ENCODE peak calls at places on chromosome 22, in ten cellular contexts. N is upper lobe of right lung; C is astrocyte of the spinal cord; Q is brain microvascular endothelial cell; U is CD8-positive, alpha-beta T cell; D is H9; K is B cell; P is kidney; B is A549; G is BJ. J is an unnamed sample.

GRCh38 chr22:37639070-37639760 is at the start of gene SH3BP1:
- DNase-seq in C (no peak), N (peak), Q (no peak), B (no peak), K (peak), U (peak), G (no peak), D (peak), P (peak), J (no peak)

GRCh38 chr22:33192156-33192555 is 134.0 kb upstream of the SYN3 start:
- DNase-seq in D (no peak), G (no peak), B (no peak), C (no peak), P (no peak), N (no peak), K (no peak), U (no peak), Q (no peak), J (no peak)

GRCh38 chr22:39518996-39519680 is 1.2 kb upstream of the ATF4 start:
- DNase-seq in Q (peak), P (peak), G (no peak), C (peak), K (no peak), U (no peak), N (no peak), B (peak), D (no peak), J (no peak)

GRCh38 chr22:28075260-28075981 is 156.4 kb upstream of the PITPNB start:
- DNase-seq in K (no peak), B (peak), G (peak), P (no peak), N (no peak), U (no peak), Q (peak), D (no peak), C (peak), J (peak)

GRCh38 chr22:38882480-38882879 is 10.5 kb upstream of the CBX6 start:
- DNase-seq in C (no peak), G (no peak), N (no peak), P (peak), U (no peak), K (no peak), B (no peak), Q (no peak), D (no peak), J (no peak)

GRCh38 chr22:37172266-37173245 is 15.5 kb downstream of the C1QTNF6 start:
- DNase-seq in D (no peak), B (no peak), N (peak), C (no peak), P (peak), U (no peak), G (no peak), K (no peak), Q (no peak), J (no peak)

GRCh38 chr22:32080904-32081303 is 37.8 kb downstream of the SLC5A1 start:
- DNase-seq in U (peak), D (peak), B (peak), K (peak), G (no peak), N (no peak), C (peak), Q (peak), P (no peak), J (no peak)

GRCh38 chr22:39994566-39995345 is at the start of gene FAM83F:
- DNase-seq in D (peak), C (no peak), G (no peak), P (peak), N (no peak), Q (no peak), B (no peak), U (peak), K (peak), J (no peak)

GRCh38 chr22:27022256-27022655 is 364.9 kb downstream of the MIAT start:
- DNase-seq in B (peak), C (no peak), U (no peak), Q (no peak), N (no peak), D (no peak), P (no peak), K (no peak), G (no peak), J (no peak)

GRCh38 chr22:24433868-24434471 is 6.6 kb downstream of the ADORA2A start:
- DNase-seq in D (no peak), N (peak), P (peak), B (no peak), K (peak), Q (peak), U (no peak), G (no peak), C (peak), J (no peak)

GRCh38 chr22:33000342-33001280 is 57.6 kb downstream of the SYN3 start:
- DNase-seq in B (peak), C (peak), P (peak), G (no peak), U (peak), Q (peak), N (peak), D (peak), K (peak), J (no peak)

GRCh38 chr22:27086728-27087450 is 429.5 kb downstream of the MIAT start:
- DNase-seq in P (no peak), Q (no peak), G (no peak), D (no peak), C (no peak), K (no peak), N (no peak), B (no peak), U (no peak), J (no peak)

GRCh38 chr22:23516304-23516703 is 63.8 kb downstream of the IGLL1 start:
- DNase-seq in G (no peak), B (no peak), P (no peak), N (no peak), D (no peak), K (no peak), Q (no peak), C (no peak), U (no peak), J (no peak)

GRCh38 chr22:25661067-25661466 is 80.9 kb upstream of the MYO18B start:
- DNase-seq in Q (no peak), P (no peak), N (no peak), D (no peak), G (no peak), K (no peak), B (no peak), U (no peak), C (no peak), J (no peak)

GRCh38 chr22:22813126-22814075 is 74.2 kb upstream of the IGLL5 start:
- DNase-seq in G (no peak), D (no peak), K (no peak), Q (no peak), U (no peak), P (no peak), N (no peak), C (no peak), B (no peak), J (no peak)

GRCh38 chr22:48258841-48259240 is 1496.4 kb downstream of the TBC1D22A start:
- DNase-seq in B (no peak), Q (no peak), N (no peak), P (no peak), D (no peak), C (no peak), U (no peak), K (no peak), G (no peak), J (no peak)

GRCh38 chr22:48779661-48780596 is 1047.7 kb downstream of the BRD1 start:
- DNase-seq in K (no peak), D (no peak), G (no peak), C (no peak), B (no peak), U (no peak), N (no peak), P (no peak), Q (no peak), J (no peak)

GRCh38 chr22:20965888-20966855 is 883 bp upstream of the AIFM3 start:
- DNase-seq in D (no peak), Q (no peak), N (no peak), K (peak), B (no peak), C (no peak), P (no peak), G (no peak), U (no peak), J (no peak)

GRCh38 chr22:17945156-17945850 is 79.1 kb downstream of the MICAL3 start:
- DNase-seq in B (no peak), N (no peak), C (no peak), D (no peak), G (no peak), P (no peak), K (no peak), Q (no peak), U (no peak), J (no peak)

GRCh38 chr22:31075961-31076360 is 5.2 kb upstream of the SMTN start:
- DNase-seq in Q (no peak), U (no peak), P (peak), D (no peak), C (no peak), K (no peak), G (peak), B (no peak), N (peak), J (no peak)

GRCh38 chr22:35638408-35638807 is 9.8 kb upstream of the APOL6 start:
- DNase-seq in B (no peak), C (peak), D (no peak), N (no peak), Q (no peak), P (peak), G (peak), U (no peak), K (peak), J (peak)

GRCh38 chr22:17501679-17502285 is 61.5 kb upstream of the SLC25A18 start:
- DNase-seq in Q (peak), D (no peak), G (peak), N (no peak), K (peak), P (no peak), U (peak), C (peak), B (peak), J (peak)

GRCh38 chr22:39721456-39722325 is 151.1 kb downstream of the CACNA1I start:
- DNase-seq in N (peak), D (no peak), P (no peak), B (no peak), U (no peak), C (no peak), G (no peak), K (no peak), Q (no peak), J (no peak)

GRCh38 chr22:21599053-21599893 is 30.5 kb downstream of the YDJC start:
- DNase-seq in Q (no peak), G (no peak), C (no peak), P (no peak), U (no peak), B (no peak), K (no peak), D (peak), N (no peak), J (no peak)

DNA sequence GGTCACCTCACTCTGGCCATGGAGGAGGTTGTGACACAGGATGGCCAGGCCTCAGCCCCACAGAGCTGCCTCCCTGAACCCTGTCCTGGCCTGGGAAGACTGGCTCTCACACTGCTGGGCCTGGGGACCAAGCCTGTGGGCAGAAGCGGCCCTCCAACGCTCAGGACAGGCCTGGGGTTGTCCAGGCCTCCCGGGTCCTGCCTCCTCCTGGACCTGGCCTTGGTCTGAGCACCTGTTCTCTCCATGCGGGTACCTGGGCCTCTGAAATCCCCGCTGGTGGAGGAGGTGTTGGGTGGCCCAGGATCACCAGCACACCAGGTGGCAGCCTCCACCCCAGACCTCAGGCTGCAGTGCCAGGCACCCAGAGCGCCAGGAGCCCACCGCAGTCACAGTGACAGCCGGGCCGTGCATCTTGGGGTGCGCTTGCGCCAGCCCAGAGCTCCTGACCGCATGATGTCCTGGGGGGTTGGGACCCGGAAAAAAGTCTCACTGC is 16.1 kb upstream of the PIM3 start:
- DNase-seq in K (no peak), C (no peak), N (no peak), G (no peak), D (no peak), B (no peak), U (peak), Q (no peak), P (no peak), J (no peak)
- TF ChIP-seq CTCF in K (no peak), C (no peak), N (no peak), G (no peak), D (no peak), B (no peak), U (no peak), Q (no peak), P (no peak), J (no peak)

DNA sequence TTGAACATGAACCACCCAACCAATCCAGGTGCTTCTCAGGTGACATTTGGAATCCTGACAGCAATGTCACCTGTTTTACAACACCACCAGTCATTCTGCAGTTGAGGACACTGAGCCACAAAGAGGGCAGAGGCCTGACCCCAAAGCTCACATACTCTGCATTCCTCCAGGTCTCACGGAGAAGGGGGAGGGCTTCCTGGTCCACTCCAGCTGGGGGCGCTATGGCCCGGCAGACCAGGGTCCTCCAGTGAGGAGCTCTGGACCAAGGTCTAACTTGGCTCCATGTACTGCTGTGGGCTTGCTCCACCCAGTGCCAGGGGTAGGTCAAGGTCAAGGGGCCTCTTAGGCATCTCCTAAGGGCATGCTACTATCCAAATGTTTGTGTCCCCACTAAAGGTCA is 1.5 kb upstream of the PNPLA3 start:
- DNase-seq in G (no peak), D (peak), Q (no peak), U (no peak), P (no peak), K (no peak), N (no peak), C (no peak), B (no peak), J (no peak)
- TF ChIP-seq CTCF in G (peak), D (peak), Q (peak), U (no peak), P (no peak), K (no peak), N (no peak), C (peak), B (no peak), J (no peak)

GRCh38 chr22:45159652-45160462 is 3.9 kb upstream of the NUP50 start:
- DNase-seq in U (no peak), Q (no peak), D (no peak), C (no peak), K (no peak), N (no peak), G (no peak), B (peak), P (no peak), J (no peak)
- TF ChIP-seq CTCF in U (no peak), Q (peak), D (peak), C (no peak), K (no peak), N (peak), G (peak), B (no peak), P (no peak), J (no peak)

GRCh38 chr22:46758098-46758497 is 4.4 kb upstream of the TBC1D22A start:
- DNase-seq in B (no peak), K (no peak), C (no peak), G (no peak), N (no peak), P (no peak), Q (no peak), U (no peak), D (no peak), J (no peak)
- TF ChIP-seq CTCF in B (no peak), K (no peak), C (no peak), G (no peak), N (no peak), P (no peak), Q (no peak), U (no peak), D (no peak), J (no peak)